ENCODE peak calls at places on chromosome 21, in eight cellular contexts. J is caudate nucleus; O is RWPE1; C is mesendoderm; L is CD4-positive, CD25-positive, alpha-beta regulatory T cell; Y is heart right ventricle; V is Panc1; S is transverse colon. Z is an unnamed sample.

GRCh38 chr21:17947546-17947945 is 128.4 kb upstream of the C21orf91 start:
- DNase-seq in O (no peak), S (no peak), C (no peak), V (no peak), J (no peak), Y (no peak), L (no peak), Z (no peak)

GRCh38 chr21:25733859-25734653 is 648 bp downstream of the ATP5PF start:
- DNase-seq in Y (peak), S (no peak), J (no peak), C (peak), O (no peak), L (peak), V (peak), Z (no peak)

GRCh38 chr21:14862794-14863720 is 201.7 kb downstream of the NRIP1 start:
- DNase-seq in Y (no peak), O (no peak), C (peak), S (no peak), V (no peak), L (no peak), J (no peak), Z (no peak)

GRCh38 chr21:36697473-36698159 is 1.3 kb upstream of the SIM2 start:
- DNase-seq in J (no peak), S (no peak), O (no peak), C (peak), Y (no peak), V (no peak), L (no peak), Z (no peak)

GRCh38 chr21:31283025-31283424 is 61.0 kb downstream of the TIAM1 start:
- DNase-seq in V (no peak), C (no peak), Y (no peak), J (no peak), S (no peak), L (peak), O (no peak), Z (peak)

GRCh38 chr21:27647921-27648320 is 681.0 kb upstream of the ADAMTS5 start:
- DNase-seq in Y (no peak), S (no peak), C (no peak), O (no peak), J (no peak), V (no peak), L (no peak), Z (no peak)

GRCh38 chr21:37369307-37369854 is 2.8 kb downstream of the DYRK1A start:
- DNase-seq in J (no peak), S (no peak), L (no peak), Y (no peak), C (no peak), V (no peak), O (no peak), Z (no peak)

GRCh38 chr21:37986751-37987399 is 70.6 kb upstream of the KCNJ6 start:
- DNase-seq in L (no peak), Y (no peak), C (no peak), O (no peak), S (no peak), V (no peak), J (no peak), Z (no peak)

GRCh38 chr21:29092102-29092959 is 18.9 kb upstream of the CCT8 start:
- DNase-seq in J (no peak), C (no peak), O (no peak), L (no peak), V (no peak), S (no peak), Y (no peak), Z (no peak)

GRCh38 chr21:43274946-43275310 is 106.1 kb downstream of the CRYAA start:
- DNase-seq in S (no peak), J (no peak), C (no peak), Y (no peak), L (no peak), O (no peak), V (no peak), Z (no peak)

GRCh38 chr21:29196021-29196663 is 65.7 kb downstream of the MAP3K7CL start:
- DNase-seq in J (no peak), V (peak), S (peak), C (peak), O (peak), Y (peak), L (peak), Z (peak)

GRCh38 chr21:44431300-44431699 is 24.0 kb upstream of the LRRC3 start:
- DNase-seq in C (no peak), O (no peak), J (no peak), L (no peak), S (no peak), V (no peak), Y (no peak), Z (no peak)

GRCh38 chr21:39597595-39598185 is 15.1 kb upstream of the B3GALT5 start:
- DNase-seq in V (no peak), L (no peak), O (no peak), Y (no peak), S (no peak), C (no peak), J (no peak), Z (no peak)

GRCh38 chr21:43800124-43800523 is 10.7 kb downstream of the RRP1 start:
- DNase-seq in J (no peak), L (no peak), O (no peak), C (no peak), S (no peak), Y (no peak), V (no peak), Z (no peak)

GRCh38 chr21:43916691-43917514 is 51.9 kb downstream of the AGPAT3 start:
- DNase-seq in L (peak), O (no peak), V (no peak), J (no peak), Y (no peak), C (no peak), S (no peak), Z (peak)

GRCh38 chr21:34109075-34109474 is 35.7 kb downstream of the MRPS6 start:
- DNase-seq in J (no peak), O (no peak), L (no peak), S (no peak), V (no peak), C (no peak), Y (no peak), Z (no peak)
- H3K27ac ChIP-seq in J (no peak), O (no peak), L (no peak), S (no peak), V (no peak), C (no peak), Y (no peak), Z (no peak)

GRCh38 chr21:41509206-41509496 is 1.2 kb upstream of the TMPRSS2 start:
- DNase-seq in Y (no peak), C (no peak), J (no peak), V (no peak), O (no peak), S (no peak), L (no peak), Z (no peak)
- H3K27ac ChIP-seq in Y (no peak), C (no peak), J (no peak), V (peak), O (no peak), S (peak), L (no peak), Z (no peak)

DNA sequence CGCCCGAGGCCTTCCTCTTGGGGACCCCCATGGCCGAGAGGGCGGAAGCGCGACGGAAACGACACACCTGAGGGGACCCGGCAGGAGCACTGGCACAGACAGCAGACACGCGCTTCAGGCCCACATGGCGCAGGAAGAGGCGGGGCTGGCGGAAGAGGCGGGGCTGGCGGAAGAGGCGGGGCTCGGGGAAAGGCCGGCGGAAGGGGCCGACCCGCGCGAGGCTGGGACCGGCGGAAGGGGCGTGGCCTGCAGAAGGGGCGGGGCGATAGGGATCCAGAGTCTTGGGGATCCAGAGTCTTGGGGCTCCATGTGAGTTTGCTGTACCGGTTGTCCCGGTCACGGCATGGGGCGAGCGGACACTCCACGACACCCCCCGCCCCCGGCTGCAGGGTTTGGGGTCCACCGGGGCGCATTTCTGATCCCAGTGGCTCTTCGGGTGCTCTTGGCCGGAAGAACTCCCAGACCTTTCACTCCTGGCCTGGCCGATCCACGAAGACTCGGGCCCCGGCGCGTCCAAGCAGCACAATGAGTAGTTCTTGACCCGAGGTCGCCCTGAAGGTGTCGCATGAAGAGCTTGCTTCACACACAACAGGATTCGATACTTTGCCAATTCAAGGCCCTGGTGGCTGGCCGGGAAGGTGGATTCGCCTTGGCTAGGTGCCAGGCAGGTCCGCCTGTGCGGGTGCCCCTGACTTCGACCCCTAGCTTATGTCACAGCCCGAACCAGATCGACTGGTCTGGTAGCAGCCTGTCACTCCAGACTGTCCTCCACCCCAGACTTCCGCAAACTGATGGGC is at the start of gene URB1:
- DNase-seq in J (peak), S (peak), O (peak), Y (peak), V (no peak), C (peak), L (peak), Z (peak)
- H3K27ac ChIP-seq in J (peak), S (peak), O (peak), Y (peak), V (peak), C (no peak), L (peak), Z (peak)

GRCh38 chr21:42199488-42200463 is 19.2 kb upstream of the ABCG1 start:
- DNase-seq in C (peak), Y (no peak), V (no peak), S (peak), L (peak), O (peak), J (no peak), Z (no peak)
- H3K27ac ChIP-seq in C (no peak), Y (no peak), V (no peak), S (peak), L (peak), O (peak), J (no peak), Z (peak)

DNA sequence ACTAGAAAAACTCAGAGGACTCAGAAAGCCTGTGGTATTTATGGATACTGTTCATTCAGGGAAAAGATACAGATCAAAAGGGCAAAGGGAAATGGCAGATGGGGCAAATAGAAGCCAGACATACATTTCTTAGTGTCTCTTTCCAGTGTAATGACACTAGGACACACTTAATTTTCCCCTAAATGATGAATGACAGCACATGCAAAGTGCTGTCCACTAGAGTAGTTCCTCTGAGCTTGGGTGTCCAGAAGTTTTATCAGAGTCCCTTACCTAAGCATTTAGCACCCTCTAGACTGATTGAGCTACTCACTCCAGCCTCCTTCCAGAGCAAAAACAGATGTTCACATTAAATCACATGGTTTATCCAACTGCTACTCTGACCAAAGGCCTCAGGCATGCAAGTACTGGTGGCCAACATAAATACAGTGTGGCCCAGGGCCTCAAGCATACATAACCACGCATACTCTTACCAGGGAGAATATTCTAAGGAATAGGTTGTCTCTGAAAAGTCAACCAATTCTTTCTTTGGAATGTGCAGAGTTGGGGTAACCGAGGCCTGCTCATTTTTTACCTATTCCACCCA is 166.9 kb downstream of the NCAM2 start:
- DNase-seq in J (no peak), V (no peak), L (no peak), O (no peak), S (no peak), Y (peak), C (peak), Z (no peak)
- H3K27ac ChIP-seq in J (no peak), V (no peak), L (no peak), O (no peak), S (peak), Y (no peak), C (no peak), Z (no peak)

GRCh38 chr21:42001781-42002180 is 8.4 kb downstream of the ZBTB21 start:
- DNase-seq in V (no peak), Y (no peak), J (no peak), O (no peak), L (no peak), S (no peak), C (no peak), Z (no peak)

GRCh38 chr21:42003051-42003461 is 7.1 kb downstream of the ZBTB21 start:
- DNase-seq in L (no peak), S (no peak), O (no peak), Y (no peak), J (no peak), C (no peak), V (no peak), Z (no peak)

GRCh38 chr21:42000908-42001307 is 9.3 kb downstream of the ZBTB21 start:
- DNase-seq in J (no peak), Y (no peak), O (no peak), V (no peak), C (no peak), L (no peak), S (no peak), Z (no peak)

GRCh38 chr21:42004406-42005199 is 5.6 kb downstream of the ZBTB21 start:
- DNase-seq in J (no peak), V (no peak), Y (no peak), O (no peak), S (no peak), C (no peak), L (no peak), Z (no peak)

GRCh38 chr21:42002421-42002958 is 7.7 kb downstream of the ZBTB21 start:
- DNase-seq in J (no peak), Y (no peak), O (peak), C (no peak), L (peak), V (no peak), S (no peak), Z (peak)
- H3K27ac ChIP-seq in J (no peak), Y (no peak), O (peak), C (no peak), L (no peak), V (no peak), S (no peak), Z (no peak)

DNA sequence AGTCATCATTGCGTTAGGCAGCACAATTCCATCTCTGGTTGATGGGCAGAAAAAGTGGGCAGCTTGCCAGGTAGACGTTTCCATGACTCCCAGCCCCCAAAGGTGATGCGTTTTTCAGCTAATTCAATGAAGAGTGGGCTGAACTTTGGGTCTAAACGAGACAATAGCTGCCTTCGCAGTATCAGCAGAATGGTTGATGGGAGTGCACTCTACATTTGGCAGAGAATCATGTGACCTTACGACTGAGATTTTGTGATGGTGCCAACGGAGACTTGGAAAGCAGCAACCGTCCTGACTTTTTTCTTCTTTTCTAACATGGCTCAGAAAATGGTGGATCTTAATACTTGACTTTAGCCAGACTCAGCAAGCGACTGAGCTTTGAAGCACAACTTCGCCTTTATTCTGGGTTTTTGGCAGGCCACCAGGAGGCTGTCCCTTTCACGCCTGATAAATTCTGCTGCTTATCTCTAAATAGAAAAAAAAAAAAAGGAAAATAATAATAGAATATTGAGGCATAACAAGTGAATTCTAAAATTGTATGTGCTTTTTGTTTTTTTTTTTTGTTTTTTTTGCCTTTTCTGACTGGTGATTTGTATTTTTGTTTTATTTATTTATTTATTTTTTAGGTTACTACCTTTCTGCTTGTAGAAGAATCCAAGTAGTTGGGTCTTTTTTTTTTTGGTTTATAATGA is 804.8 kb downstream of the USP25 start:
- DNase-seq in L (no peak), S (peak), O (no peak), Y (peak), C (no peak), V (no peak), J (peak), Z (no peak)
- H3K27ac ChIP-seq in L (no peak), S (peak), O (no peak), Y (peak), C (no peak), V (no peak), J (peak), Z (no peak)

DNA sequence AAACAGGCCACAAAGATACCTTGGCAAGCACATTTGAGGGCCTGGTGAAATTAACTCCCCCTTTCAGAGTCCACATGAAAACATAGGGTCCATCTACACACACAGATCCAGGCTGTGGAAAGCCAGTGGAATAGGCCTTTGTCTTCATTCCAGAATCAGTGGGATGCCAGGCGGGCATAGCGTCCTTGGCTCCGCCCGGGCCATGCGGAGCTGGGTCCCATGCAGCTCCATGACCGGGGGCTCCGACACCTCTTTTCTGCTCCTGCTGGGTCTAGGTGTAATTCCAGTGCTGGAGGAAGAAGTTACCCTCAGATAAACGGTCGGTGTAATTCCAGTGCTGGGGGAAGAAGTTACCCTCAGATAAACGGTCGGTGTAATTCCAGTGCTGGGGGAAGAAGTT is 63.6 kb upstream of the COL6A1 start:
- DNase-seq in C (no peak), L (no peak), S (no peak), Y (no peak), J (no peak), O (no peak), V (no peak), Z (no peak)
- H3K27ac ChIP-seq in C (no peak), L (no peak), S (no peak), Y (no peak), J (no peak), O (no peak), V (no peak), Z (no peak)

GRCh38 chr21:35257413-35257812 is 208.3 kb upstream of the RUNX1 start:
- DNase-seq in O (peak), V (peak), Y (peak), L (no peak), J (no peak), S (peak), C (no peak), Z (no peak)
- H3K27ac ChIP-seq in O (no peak), V (peak), Y (no peak), L (no peak), J (no peak), S (peak), C (no peak), Z (no peak)